ENCODE peak calls at places on chromosomes 16 and 17, in six cellular contexts. One of them, this sample, is unnamed.

GRCh38 chr16:55576369-55576768 is 9.9 kb downstream of the CAPNS2 start:
- DNase-seq in thyroid gland: no peak
- DNase-seq in AG04450: no peak
- DNase-seq in CD8-positive, alpha-beta T cell: no peak
- DNase-seq in fibroblast of lung: no peak
- DNase-seq in Panc1: no peak
- DNase-seq in this sample: no peak

GRCh38 chr17:82520041-82520910 is 744 bp downstream of the FOXK2 start:
- DNase-seq in CD8-positive, alpha-beta T cell: peak
- DNase-seq in AG04450: no peak
- DNase-seq in Panc1: no peak
- DNase-seq in thyroid gland: peak
- DNase-seq in fibroblast of lung: peak
- DNase-seq in this sample: no peak

GRCh38 chr17:41802961-41803682 is 8.6 kb downstream of the P3H4 start:
- DNase-seq in Panc1: no peak
- DNase-seq in fibroblast of lung: no peak
- DNase-seq in CD8-positive, alpha-beta T cell: no peak
- DNase-seq in thyroid gland: no peak
- DNase-seq in AG04450: no peak
- DNase-seq in this sample: no peak

GRCh38 chr16:74107795-74108610 is 188.6 kb upstream of the PSMD7 start:
- DNase-seq in Panc1: peak
- DNase-seq in thyroid gland: peak
- DNase-seq in AG04450: no peak
- DNase-seq in fibroblast of lung: no peak
- DNase-seq in CD8-positive, alpha-beta T cell: peak
- DNase-seq in this sample: peak

GRCh38 chr17:76000016-76000754 is 470 bp upstream of the CDK3 start:
- DNase-seq in CD8-positive, alpha-beta T cell: peak
- DNase-seq in Panc1: no peak
- DNase-seq in fibroblast of lung: no peak
- DNase-seq in thyroid gland: peak
- DNase-seq in AG04450: no peak
- DNase-seq in this sample: peak

GRCh38 chr17:76476736-76477135 is 9.3 kb downstream of the AANAT start:
- DNase-seq in CD8-positive, alpha-beta T cell: no peak
- DNase-seq in Panc1: no peak
- DNase-seq in fibroblast of lung: no peak
- DNase-seq in thyroid gland: no peak
- DNase-seq in AG04450: no peak
- DNase-seq in this sample: no peak

GRCh38 chr16:2512920-2513404 is 790 bp upstream of the ATP6V0C start:
- DNase-seq in Panc1: no peak
- DNase-seq in thyroid gland: peak
- DNase-seq in CD8-positive, alpha-beta T cell: peak
- DNase-seq in AG04450: no peak
- DNase-seq in fibroblast of lung: no peak
- DNase-seq in this sample: no peak

GRCh38 chr17:49707246-49707607 is 537 bp downstream of the SLC35B1 start:
- DNase-seq in Panc1: no peak
- DNase-seq in thyroid gland: peak
- DNase-seq in fibroblast of lung: no peak
- DNase-seq in CD8-positive, alpha-beta T cell: peak
- DNase-seq in AG04450: no peak
- DNase-seq in this sample: no peak

GRCh38 chr17:15340966-15341365 is 431 bp downstream of the TEKT3 start:
- DNase-seq in Panc1: no peak
- DNase-seq in AG04450: no peak
- DNase-seq in fibroblast of lung: no peak
- DNase-seq in CD8-positive, alpha-beta T cell: no peak
- DNase-seq in thyroid gland: peak
- DNase-seq in this sample: no peak

GRCh38 chr17:29108806-29109476 is 66.0 kb downstream of the PIPOX start:
- DNase-seq in AG04450: no peak
- DNase-seq in Panc1: no peak
- DNase-seq in fibroblast of lung: no peak
- DNase-seq in thyroid gland: no peak
- DNase-seq in CD8-positive, alpha-beta T cell: no peak
- DNase-seq in this sample: no peak

GRCh38 chr16:4678596-4678995 is 14.8 kb upstream of the NUDT16L1 start:
- DNase-seq in AG04450: no peak
- DNase-seq in CD8-positive, alpha-beta T cell: no peak
- DNase-seq in Panc1: no peak
- DNase-seq in fibroblast of lung: no peak
- DNase-seq in thyroid gland: peak
- DNase-seq in this sample: no peak

GRCh38 chr17:34305606-34306005 is 13.6 kb upstream of the CCL8 start:
- DNase-seq in AG04450: no peak
- DNase-seq in fibroblast of lung: peak
- DNase-seq in CD8-positive, alpha-beta T cell: no peak
- DNase-seq in thyroid gland: no peak
- DNase-seq in Panc1: no peak
- DNase-seq in this sample: no peak

GRCh38 chr16:84860383-84860782 is 40.6 kb downstream of the CRISPLD2 start:
- DNase-seq in CD8-positive, alpha-beta T cell: no peak
- DNase-seq in fibroblast of lung: no peak
- DNase-seq in thyroid gland: no peak
- DNase-seq in Panc1: no peak
- DNase-seq in AG04450: no peak
- DNase-seq in this sample: no peak

GRCh38 chr16:69049146-69049545 is 56.3 kb upstream of the HAS3 start:
- DNase-seq in Panc1: no peak
- DNase-seq in CD8-positive, alpha-beta T cell: no peak
- DNase-seq in fibroblast of lung: peak
- DNase-seq in AG04450: no peak
- DNase-seq in thyroid gland: no peak
- DNase-seq in this sample: peak

GRCh38 chr17:72572604-72573491 is 452.0 kb downstream of the SOX9 start:
- DNase-seq in thyroid gland: no peak
- DNase-seq in AG04450: no peak
- DNase-seq in Panc1: no peak
- DNase-seq in CD8-positive, alpha-beta T cell: no peak
- DNase-seq in fibroblast of lung: peak
- DNase-seq in this sample: no peak

GRCh38 chr17:2387086-2388019 is 13.5 kb downstream of the MNT start:
- DNase-seq in AG04450: no peak
- DNase-seq in CD8-positive, alpha-beta T cell: no peak
- DNase-seq in Panc1: no peak
- DNase-seq in fibroblast of lung: no peak
- DNase-seq in thyroid gland: no peak
- DNase-seq in this sample: no peak

GRCh38 chr16:55264949-55265348 is 59.1 kb upstream of the IRX6 start:
- DNase-seq in AG04450: no peak
- DNase-seq in fibroblast of lung: no peak
- DNase-seq in Panc1: no peak
- DNase-seq in thyroid gland: peak
- DNase-seq in CD8-positive, alpha-beta T cell: no peak
- DNase-seq in this sample: no peak

GRCh38 chr16:88726981-88727380 is 20.7 kb downstream of the CTU2 start:
- DNase-seq in CD8-positive, alpha-beta T cell: no peak
- DNase-seq in fibroblast of lung: no peak
- DNase-seq in Panc1: no peak
- DNase-seq in AG04450: no peak
- DNase-seq in thyroid gland: peak
- DNase-seq in this sample: no peak

GRCh38 chr16:87308826-87309225 is 8.4 kb downstream of the C16orf95 start:
- DNase-seq in AG04450: no peak
- DNase-seq in fibroblast of lung: no peak
- DNase-seq in CD8-positive, alpha-beta T cell: no peak
- DNase-seq in thyroid gland: no peak
- DNase-seq in Panc1: no peak
- DNase-seq in this sample: no peak

GRCh38 chr17:653724-654123 is 60.9 kb downstream of the VPS53 start:
- DNase-seq in thyroid gland: no peak
- DNase-seq in CD8-positive, alpha-beta T cell: no peak
- DNase-seq in AG04450: no peak
- DNase-seq in Panc1: no peak
- DNase-seq in fibroblast of lung: no peak
- DNase-seq in this sample: no peak

DNA sequence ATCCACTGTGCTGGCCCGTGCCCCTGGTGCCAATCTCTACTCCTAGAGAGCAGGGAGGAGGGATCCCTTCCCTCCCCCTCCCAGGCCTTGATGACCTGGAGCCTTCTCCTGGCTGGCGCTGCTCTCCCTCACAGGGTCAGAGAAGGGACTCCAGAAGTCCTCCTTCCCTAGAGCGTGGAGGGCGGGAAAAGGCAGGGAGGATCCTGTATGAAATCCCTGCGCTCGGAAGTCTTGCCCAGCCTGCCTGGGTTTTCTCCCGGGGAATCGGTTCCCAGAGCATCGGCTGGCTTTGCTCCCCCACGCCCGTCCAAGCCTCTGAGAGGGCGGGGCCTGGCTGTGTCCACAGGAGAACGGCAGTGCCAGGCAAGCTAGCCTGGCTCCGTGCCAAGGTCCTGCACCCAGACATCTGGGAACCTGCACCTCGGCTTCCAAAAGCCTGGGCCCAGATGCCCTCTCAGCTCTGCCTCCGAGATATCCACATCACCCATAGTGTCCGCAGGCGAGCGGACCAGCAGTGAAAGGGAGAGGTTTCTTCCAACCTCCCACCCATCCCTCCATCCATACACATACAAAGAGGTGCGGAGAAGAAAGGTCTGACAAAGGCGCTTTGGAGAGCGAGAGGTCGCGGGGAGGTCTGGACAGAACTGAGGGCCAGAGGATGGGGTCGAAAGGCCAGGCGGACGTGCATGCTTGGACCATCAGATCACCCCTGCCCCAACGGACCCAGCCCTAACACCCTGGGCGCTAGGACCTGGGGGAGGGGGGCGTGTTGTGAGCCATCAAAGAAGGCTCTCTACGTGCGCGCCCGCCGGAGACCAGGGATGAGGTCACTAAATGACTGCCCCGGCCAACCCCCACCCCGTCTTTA is 1.1 kb downstream of the MPP2 start:
- DNase-seq in fibroblast of lung: peak
- DNase-seq in thyroid gland: peak
- DNase-seq in CD8-positive, alpha-beta T cell: peak
- DNase-seq in Panc1: no peak
- DNase-seq in AG04450: no peak
- DNase-seq in this sample: peak
- H3K27ac ChIP-seq in fibroblast of lung: no peak
- H3K27ac ChIP-seq in thyroid gland: peak
- H3K27ac ChIP-seq in CD8-positive, alpha-beta T cell: peak
- H3K27ac ChIP-seq in Panc1: no peak
- H3K27ac ChIP-seq in AG04450: no peak
- H3K27ac ChIP-seq in this sample: no peak

GRCh38 chr17:59825533-59826316 is 67.0 kb downstream of the TUBD1 start:
- DNase-seq in Panc1: no peak
- DNase-seq in CD8-positive, alpha-beta T cell: no peak
- DNase-seq in thyroid gland: no peak
- DNase-seq in AG04450: no peak
- DNase-seq in fibroblast of lung: peak
- DNase-seq in this sample: peak

GRCh38 chr17:59828478-59828760 is 64.3 kb downstream of the TUBD1 start:
- DNase-seq in AG04450: no peak
- DNase-seq in fibroblast of lung: no peak
- DNase-seq in thyroid gland: no peak
- DNase-seq in CD8-positive, alpha-beta T cell: no peak
- DNase-seq in Panc1: no peak
- DNase-seq in this sample: no peak

GRCh38 chr17:59826741-59827453 is 65.8 kb downstream of the TUBD1 start:
- DNase-seq in CD8-positive, alpha-beta T cell: no peak
- DNase-seq in Panc1: no peak
- DNase-seq in thyroid gland: no peak
- DNase-seq in AG04450: no peak
- DNase-seq in fibroblast of lung: no peak
- DNase-seq in this sample: no peak

GRCh38 chr17:59829217-59830006 is 63.3 kb downstream of the TUBD1 start:
- DNase-seq in CD8-positive, alpha-beta T cell: peak
- DNase-seq in thyroid gland: no peak
- DNase-seq in Panc1: peak
- DNase-seq in fibroblast of lung: peak
- DNase-seq in AG04450: peak
- DNase-seq in this sample: peak

GRCh38 chr17:59827721-59828477 is 64.8 kb downstream of the TUBD1 start:
- DNase-seq in Panc1: no peak
- DNase-seq in fibroblast of lung: peak
- DNase-seq in AG04450: no peak
- DNase-seq in thyroid gland: no peak
- DNase-seq in CD8-positive, alpha-beta T cell: no peak
- DNase-seq in this sample: no peak
- H3K4me3 ChIP-seq in Panc1: no peak
- H3K4me3 ChIP-seq in fibroblast of lung: no peak
- H3K4me3 ChIP-seq in AG04450: no peak
- H3K4me3 ChIP-seq in thyroid gland: no peak
- H3K4me3 ChIP-seq in CD8-positive, alpha-beta T cell: no peak
- H3K4me3 ChIP-seq in this sample: no peak

GRCh38 chr17:79905832-79906231 is 66.6 kb upstream of the CBX4 start:
- DNase-seq in CD8-positive, alpha-beta T cell: no peak
- DNase-seq in thyroid gland: no peak
- DNase-seq in fibroblast of lung: no peak
- DNase-seq in AG04450: no peak
- DNase-seq in Panc1: no peak
- DNase-seq in this sample: peak

GRCh38 chr17:79904865-79905264 is 65.6 kb upstream of the CBX4 start:
- DNase-seq in thyroid gland: no peak
- DNase-seq in Panc1: no peak
- DNase-seq in AG04450: no peak
- DNase-seq in CD8-positive, alpha-beta T cell: no peak
- DNase-seq in fibroblast of lung: no peak
- DNase-seq in this sample: no peak

GRCh38 chr17:79907855-79908254 is 68.6 kb upstream of the CBX4 start:
- DNase-seq in Panc1: no peak
- DNase-seq in AG04450: no peak
- DNase-seq in thyroid gland: peak
- DNase-seq in CD8-positive, alpha-beta T cell: no peak
- DNase-seq in fibroblast of lung: no peak
- DNase-seq in this sample: peak

GRCh38 chr17:79909121-79909520 is 69.9 kb upstream of the CBX4 start:
- DNase-seq in CD8-positive, alpha-beta T cell: no peak
- DNase-seq in AG04450: no peak
- DNase-seq in Panc1: no peak
- DNase-seq in fibroblast of lung: no peak
- DNase-seq in thyroid gland: no peak
- DNase-seq in this sample: no peak

GRCh38 chr17:79907217-79907715 is 68.0 kb upstream of the CBX4 start:
- DNase-seq in Panc1: no peak
- DNase-seq in CD8-positive, alpha-beta T cell: no peak
- DNase-seq in AG04450: no peak
- DNase-seq in fibroblast of lung: no peak
- DNase-seq in thyroid gland: no peak
- DNase-seq in this sample: no peak
- TF ChIP-seq CTCF in Panc1: no peak
- TF ChIP-seq CTCF in CD8-positive, alpha-beta T cell: no peak
- TF ChIP-seq CTCF in AG04450: no peak
- TF ChIP-seq CTCF in fibroblast of lung: no peak
- TF ChIP-seq CTCF in thyroid gland: no peak
- TF ChIP-seq CTCF in this sample: peak

GRCh38 chr16:17314148-17314547 is 156.6 kb downstream of the XYLT1 start:
- DNase-seq in Panc1: no peak
- DNase-seq in CD8-positive, alpha-beta T cell: no peak
- DNase-seq in AG04450: no peak
- DNase-seq in thyroid gland: peak
- DNase-seq in fibroblast of lung: no peak
- DNase-seq in this sample: no peak
- H3K27ac ChIP-seq in Panc1: no peak
- H3K27ac ChIP-seq in CD8-positive, alpha-beta T cell: no peak
- H3K27ac ChIP-seq in AG04450: no peak
- H3K27ac ChIP-seq in thyroid gland: peak
- H3K27ac ChIP-seq in fibroblast of lung: no peak
- H3K27ac ChIP-seq in this sample: no peak

This sample was measured in brain microvascular endothelial cell.